ENCODE peak calls at places on chromosomes 6 and 20, in ten cellular contexts. A is CD4-positive, alpha-beta T cell; I is transverse colon; L is fibroblast of lung; F is suprapubic skin; K is cardiac muscle cell; H is OCI-LY7; W is HCT116; N is ovary; J is mammary epithelial cell. V is an unnamed sample.

GRCh38 chr20:34510575-34510974 is 5.6 kb upstream of the DYNLRB1 start:
- DNase-seq in A (no peak), I (no peak), L (no peak), F (no peak), K (no peak), H (no peak), W (no peak), N (no peak), J (no peak), V (no peak)

GRCh38 chr6:158002951-158003853 is 21.5 kb downstream of the SYNJ2 start:
- DNase-seq in A (no peak), I (peak), L (peak), F (no peak), K (peak), H (no peak), W (no peak), N (peak), J (peak), V (no peak)

GRCh38 chr6:119742188-119742803 is 392.7 kb upstream of the MAN1A1 start:
- DNase-seq in A (peak), I (peak), L (peak), F (no peak), K (peak), H (peak), W (peak), N (peak), J (peak), V (peak)

GRCh38 chr6:158223926-158224325 is 55.8 kb downstream of the GTF2H5 start:
- DNase-seq in A (no peak), I (no peak), L (no peak), F (no peak), K (no peak), H (no peak), W (no peak), N (no peak), J (no peak), V (no peak)

GRCh38 chr6:129893513-129894098 is 32.5 kb upstream of the TMEM244 start:
- DNase-seq in A (no peak), I (no peak), L (peak), F (no peak), K (peak), H (peak), W (no peak), N (no peak), J (peak), V (peak)

GRCh38 chr20:53957421-53958172 is 112.8 kb downstream of the BCAS1 start:
- DNase-seq in A (no peak), I (no peak), L (peak), F (no peak), K (peak), H (peak), W (no peak), N (no peak), J (no peak), V (no peak)

GRCh38 chr6:105783333-105783945 is 302.7 kb upstream of the PRDM1 start:
- DNase-seq in A (no peak), I (no peak), L (no peak), F (no peak), K (no peak), H (no peak), W (no peak), N (no peak), J (no peak), V (no peak)

GRCh38 chr6:160133441-160134336 is 12.1 kb downstream of the SLC22A1 start:
- DNase-seq in A (no peak), I (no peak), L (no peak), F (no peak), K (no peak), H (no peak), W (no peak), N (no peak), J (no peak), V (no peak)

GRCh38 chr6:41464481-41464880 is 81.7 kb upstream of the FOXP4 start:
- DNase-seq in A (no peak), I (no peak), L (peak), F (no peak), K (peak), H (no peak), W (no peak), N (no peak), J (no peak), V (peak)

GRCh38 chr20:38499366-38499765 is 26.7 kb downstream of the RALGAPB start:
- DNase-seq in A (no peak), I (no peak), L (no peak), F (no peak), K (no peak), H (no peak), W (no peak), N (no peak), J (no peak), V (peak)

GRCh38 chr20:17522528-17522927 is 8.7 kb downstream of the BFSP1 start:
- DNase-seq in A (no peak), I (no peak), L (no peak), F (no peak), K (no peak), H (no peak), W (no peak), N (no peak), J (no peak), V (no peak)

GRCh38 chr6:105270511-105270910 is 90.7 kb upstream of the POPDC3 start:
- DNase-seq in A (no peak), I (no peak), L (no peak), F (no peak), K (no peak), H (no peak), W (no peak), N (no peak), J (peak), V (no peak)

GRCh38 chr20:50058646-50059398 is 54.1 kb downstream of the UBE2V1 start:
- DNase-seq in A (no peak), I (no peak), L (no peak), F (no peak), K (no peak), H (no peak), W (no peak), N (no peak), J (no peak), V (no peak)

GRCh38 chr6:138346302-138347195 is 31.2 kb upstream of the SMIM28 start:
- DNase-seq in A (no peak), I (no peak), L (peak), F (no peak), K (peak), H (no peak), W (no peak), N (no peak), J (peak), V (no peak)

GRCh38 chr6:168376120-168376519 is 56.5 kb upstream of the DACT2 start:
- DNase-seq in A (no peak), I (no peak), L (no peak), F (peak), K (no peak), H (no peak), W (no peak), N (no peak), J (no peak), V (no peak)

GRCh38 chr6:6851862-6852261 is 255.9 kb upstream of the RREB1 start:
- DNase-seq in A (no peak), I (no peak), L (no peak), F (no peak), K (no peak), H (no peak), W (no peak), N (no peak), J (no peak), V (no peak)

GRCh38 chr6:41442800-41443501 is 103.2 kb upstream of the FOXP4 start:
- DNase-seq in A (no peak), I (peak), L (peak), F (no peak), K (peak), H (no peak), W (no peak), N (peak), J (no peak), V (no peak)

GRCh38 chr20:20076297-20077065 is 24.1 kb downstream of the CFAP61 start:
- DNase-seq in A (no peak), I (no peak), L (peak), F (no peak), K (peak), H (no peak), W (no peak), N (no peak), J (peak), V (peak)

GRCh38 chr6:53648571-53648970 is 17.0 kb downstream of the KLHL31 start:
- DNase-seq in A (no peak), I (no peak), L (peak), F (no peak), K (no peak), H (no peak), W (no peak), N (no peak), J (no peak), V (no peak)

GRCh38 chr6:154432533-154433476 is 76.2 kb upstream of the IPCEF1 start:
- DNase-seq in A (no peak), I (no peak), L (peak), F (no peak), K (peak), H (no peak), W (no peak), N (no peak), J (no peak), V (no peak)

GRCh38 chr6:31128093-31128676 is 7.9 kb upstream of the CDSN start:
- DNase-seq in A (peak), I (peak), L (no peak), F (no peak), K (peak), H (peak), W (no peak), N (peak), J (peak), V (peak)

GRCh38 chr6:4644962-4645361 is 131.2 kb upstream of the CDYL start:
- DNase-seq in A (no peak), I (peak), L (no peak), F (no peak), K (no peak), H (no peak), W (no peak), N (no peak), J (peak), V (peak)

GRCh38 chr6:5764401-5764955 is 242.2 kb downstream of the NRN1 start:
- DNase-seq in A (no peak), I (no peak), L (peak), F (peak), K (peak), H (no peak), W (no peak), N (no peak), J (no peak), V (no peak)

GRCh38 chr6:114008331-114008730 is 37.4 kb upstream of the HDAC2 start:
- DNase-seq in A (no peak), I (no peak), L (no peak), F (no peak), K (no peak), H (no peak), W (no peak), N (no peak), J (no peak), V (no peak)

GRCh38 chr6:169868458-169868857 is 117.0 kb downstream of the ERMARD start:
- DNase-seq in A (peak), I (peak), L (no peak), F (no peak), K (no peak), H (peak), W (no peak), N (no peak), J (no peak), V (no peak)

GRCh38 chr20:13821876-13822275 is 37.0 kb downstream of the NDUFAF5 start:
- DNase-seq in A (no peak), I (no peak), L (peak), F (no peak), K (peak), H (no peak), W (no peak), N (no peak), J (peak), V (no peak)

GRCh38 chr6:32700391-32701040 is 34.1 kb upstream of the HLA-DQB1 start:
- DNase-seq in A (peak), I (peak), L (peak), F (no peak), K (peak), H (peak), W (peak), N (peak), J (peak), V (peak)

GRCh38 chr6:26659042-26659359 is 545 bp downstream of the ZNF322 start:
- DNase-seq in A (no peak), I (no peak), L (no peak), F (no peak), K (no peak), H (no peak), W (no peak), N (no peak), J (peak), V (peak)
- TF ChIP-seq CTCF in A (no peak), I (no peak), L (no peak), F (no peak), K (no peak), H (no peak), W (no peak), N (no peak), J (no peak), V (no peak)

GRCh38 chr6:16286151-16286522 is 47.8 kb downstream of the GMPR start:
- DNase-seq in A (no peak), I (no peak), L (peak), F (no peak), K (peak), H (peak), W (peak), N (no peak), J (no peak), V (no peak)
- H3K27ac ChIP-seq in A (no peak), I (no peak), L (no peak), F (no peak), K (no peak), H (no peak), W (no peak), N (no peak), J (no peak), V (no peak)

DNA sequence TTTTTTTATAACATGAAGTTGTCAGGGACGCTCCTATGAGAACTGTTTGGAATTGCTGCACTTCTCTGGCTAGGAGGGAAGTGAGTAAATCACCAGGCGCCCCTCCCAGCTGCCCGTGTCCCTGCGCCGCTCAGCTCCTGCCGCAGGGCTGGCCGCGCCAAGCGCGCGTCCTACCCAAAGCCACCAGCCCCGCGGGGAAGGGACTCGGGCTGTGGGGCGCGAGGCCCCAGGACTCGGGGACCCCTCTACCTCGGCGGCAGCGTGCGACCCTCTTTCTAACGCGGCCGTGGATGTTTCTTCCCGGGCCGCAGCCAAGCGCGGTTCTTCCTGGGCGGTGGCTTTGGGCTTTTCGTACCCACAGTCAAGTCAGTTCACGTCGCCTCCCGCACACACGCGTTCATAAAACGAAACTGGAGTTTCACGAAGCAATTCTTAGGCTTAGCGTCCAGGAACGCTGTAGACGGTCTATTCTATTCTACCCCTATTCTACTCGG is 15.2 kb downstream of the FOXC1 start:
- DNase-seq in A (no peak), I (no peak), L (peak), F (no peak), K (peak), H (no peak), W (no peak), N (no peak), J (peak), V (no peak)
- TF ChIP-seq CTCF in A (no peak), I (no peak), L (no peak), F (no peak), K (no peak), H (no peak), W (no peak), N (no peak), J (no peak), V (no peak)

GRCh38 chr6:90078513-90079289 is 184.4 kb downstream of the GJA10 start:
- DNase-seq in A (no peak), I (no peak), L (peak), F (no peak), K (peak), H (no peak), W (no peak), N (no peak), J (no peak), V (no peak)

GRCh38 chr6:90076471-90076870 is 182.2 kb downstream of the GJA10 start:
- DNase-seq in A (no peak), I (no peak), L (no peak), F (no peak), K (no peak), H (no peak), W (no peak), N (no peak), J (no peak), V (no peak)

GRCh38 chr6:90072961-90073464 is 178.7 kb downstream of the GJA10 start:
- DNase-seq in A (no peak), I (no peak), L (no peak), F (no peak), K (no peak), H (no peak), W (no peak), N (no peak), J (no peak), V (no peak)

GRCh38 chr6:90072501-90072900 is 178.2 kb downstream of the GJA10 start:
- DNase-seq in A (no peak), I (no peak), L (no peak), F (no peak), K (no peak), H (no peak), W (no peak), N (no peak), J (peak), V (no peak)

GRCh38 chr6:90074161-90074560 is 179.9 kb downstream of the GJA10 start:
- DNase-seq in A (no peak), I (no peak), L (peak), F (no peak), K (peak), H (no peak), W (no peak), N (no peak), J (peak), V (no peak)
- H3K27ac ChIP-seq in A (no peak), I (no peak), L (no peak), F (no peak), K (no peak), H (no peak), W (no peak), N (no peak), J (no peak), V (no peak)

DNA sequence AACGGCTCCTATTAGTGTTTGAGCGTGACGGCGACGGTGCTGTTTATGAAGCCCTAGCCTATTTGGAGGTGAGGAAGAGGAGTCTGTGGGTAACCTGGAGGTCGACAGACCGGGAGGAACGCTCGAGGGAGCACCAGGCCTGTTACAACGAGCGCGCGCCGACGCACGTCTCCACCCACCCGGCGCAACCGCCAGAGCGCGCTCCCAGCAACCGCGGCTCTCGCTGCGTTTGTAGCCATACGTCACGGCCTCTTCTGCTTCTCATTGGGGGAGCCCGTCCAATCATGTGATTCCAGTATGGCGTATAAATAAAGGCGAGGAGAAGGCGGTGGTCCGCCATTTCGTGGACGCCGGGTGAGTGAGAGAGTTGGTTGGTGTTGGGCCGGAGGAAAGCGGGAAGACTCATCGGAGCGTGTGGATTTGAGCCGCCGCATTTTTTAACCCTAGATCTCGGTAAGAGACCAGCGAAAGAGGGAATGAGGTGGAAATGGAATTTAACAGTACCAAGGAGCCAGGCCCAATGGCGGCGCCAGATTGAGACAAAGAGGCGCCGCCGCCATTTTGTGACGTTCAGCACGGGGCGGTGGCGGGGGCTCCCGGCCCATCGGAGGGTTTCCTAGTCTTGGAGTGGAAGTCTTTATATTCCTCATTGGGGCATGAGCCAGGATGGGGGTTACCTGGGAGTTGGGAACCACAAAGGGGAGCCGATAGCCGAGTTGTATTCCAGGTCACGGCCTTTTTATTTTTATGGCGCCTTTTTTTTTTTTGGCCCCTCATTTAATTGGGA is at the start of gene SRSF3:
- DNase-seq in A (peak), I (peak), L (peak), F (peak), K (peak), H (peak), W (peak), N (peak), J (peak), V (peak)
- TF ChIP-seq CTCF in A (peak), I (peak), L (peak), F (peak), K (peak), H (peak), W (peak), N (peak), J (no peak), V (peak)

DNA sequence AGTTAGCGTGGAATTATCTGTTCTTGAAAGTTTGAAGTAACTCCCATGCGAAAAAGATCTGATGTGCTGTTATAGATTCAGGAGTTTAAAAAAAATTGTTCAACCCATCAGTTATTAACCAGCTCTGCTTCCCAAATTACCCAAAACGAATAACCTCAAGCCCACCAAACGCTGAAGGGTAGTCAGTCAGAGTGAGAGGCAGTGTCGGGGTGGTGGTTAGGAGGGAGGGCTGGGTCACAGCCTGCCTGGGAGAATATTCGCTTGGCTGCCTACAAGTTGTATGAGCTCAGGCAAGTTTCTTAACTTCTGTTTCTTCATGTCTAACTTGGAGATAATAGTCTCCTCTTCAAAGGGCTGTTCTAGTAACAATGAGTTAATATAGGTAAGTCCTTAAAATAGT is 114.6 kb downstream of the JPH2 start:
- DNase-seq in A (no peak), I (no peak), L (no peak), F (no peak), K (no peak), H (no peak), W (no peak), N (no peak), J (no peak), V (no peak)
- H3K27ac ChIP-seq in A (no peak), I (no peak), L (no peak), F (no peak), K (no peak), H (no peak), W (no peak), N (no peak), J (no peak), V (no peak)

DNA sequence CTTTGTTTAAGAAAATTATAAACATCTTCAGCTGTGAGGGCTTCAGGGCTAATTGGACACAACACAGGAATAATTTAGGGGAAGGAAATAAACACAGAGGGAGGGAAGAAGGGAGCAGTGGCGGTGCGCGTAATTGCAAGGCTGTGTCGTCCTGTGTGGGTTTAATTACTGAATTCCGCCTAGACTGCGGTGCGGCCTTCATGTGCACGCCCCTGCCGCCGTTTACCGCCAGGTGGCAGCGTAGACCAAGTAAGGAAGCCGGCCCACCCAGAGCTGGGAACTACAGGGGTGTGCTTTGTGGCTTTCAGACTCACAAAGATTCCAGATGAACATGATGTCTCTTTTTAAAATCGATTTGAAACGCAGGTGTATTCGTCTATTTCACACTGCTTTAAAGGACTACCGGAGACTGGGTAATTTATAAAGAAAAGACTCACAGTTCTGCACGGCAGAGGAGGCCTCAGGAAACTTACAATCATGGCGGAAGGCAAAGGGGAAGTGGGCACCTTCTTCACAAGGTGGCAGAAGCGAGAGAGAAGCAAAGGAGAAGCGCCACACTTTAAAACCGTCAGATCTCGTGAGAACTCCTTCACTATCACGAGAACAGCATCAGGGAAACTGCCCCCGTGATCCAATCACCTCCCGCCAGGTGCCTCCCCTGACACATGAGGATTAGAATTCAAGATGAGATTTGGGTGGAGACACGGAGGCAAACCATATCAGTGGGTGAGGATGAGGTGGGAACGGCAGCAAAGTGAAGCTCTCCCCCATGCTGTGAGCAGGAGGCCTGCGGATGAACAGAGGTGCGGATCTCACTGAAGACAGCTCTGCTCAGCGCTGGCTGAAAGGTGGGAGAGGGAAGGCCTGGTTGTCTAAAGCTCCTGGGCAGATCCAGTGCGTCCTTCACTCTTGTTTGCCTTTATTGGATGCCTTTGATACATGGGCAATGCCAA is 222.0 kb upstream of the PDE10A start:
- DNase-seq in A (peak), I (peak), L (peak), F (peak), K (peak), H (peak), W (peak), N (peak), J (no peak), V (peak)
- TF ChIP-seq CTCF in A (peak), I (peak), L (peak), F (peak), K (peak), H (peak), W (peak), N (peak), J (peak), V (peak)

GRCh38 chr6:15058200-15059070 is 187.4 kb upstream of the JARID2 start:
- DNase-seq in A (no peak), I (no peak), L (no peak), F (no peak), K (no peak), H (no peak), W (no peak), N (no peak), J (no peak), V (no peak)
- H3K27ac ChIP-seq in A (no peak), I (no peak), L (no peak), F (no peak), K (no peak), H (no peak), W (no peak), N (no peak), J (no peak), V (no peak)

V was measured in RWPE1.